ENCODE peak calls at places on chromosome 10, in nine cellular contexts. H is fibroblast of lung; M is WERI-Rb-1; C is HCT116; D is lung; B is aorta; W is CD8-positive, alpha-beta T cell; K is lower lobe of right lung; J is OCI-LY7. F is an unnamed sample.

GRCh38 chr10:77836299-77836820 is 90.2 kb downstream of the DLG5 start:
- DNase-seq in H (no peak), M (no peak), C (no peak), D (peak; percentile 57), B (no peak), W (peak; percentile 72), K (peak; percentile 74), J (peak; percentile 75), F (peak; percentile 86)

GRCh38 chr10:23203369-23204325 is 11.5 kb downstream of the PTF1A start:
- DNase-seq in H (no peak), M (no peak), C (no peak), D (no peak), B (no peak), W (no peak), K (no peak), J (no peak), F (no peak)

GRCh38 chr10:97903128-97904025 is 53.7 kb downstream of the GOLGA7B start:
- DNase-seq in H (no peak), M (peak; percentile 40), C (no peak), D (no peak), B (peak; percentile 28), W (no peak), K (peak; percentile 18), J (no peak), F (no peak)

GRCh38 chr10:80171248-80171660 is 34.1 kb downstream of the ANXA11 start:
- DNase-seq in H (no peak), M (no peak), C (no peak), D (peak; percentile 64), B (no peak), W (no peak), K (peak; percentile 77), J (no peak), F (no peak)

GRCh38 chr10:124325998-124326636 is 92.6 kb downstream of the OAT start:
- DNase-seq in H (no peak), M (no peak), C (no peak), D (no peak), B (no peak), W (peak; percentile 29), K (no peak), J (no peak), F (no peak)

GRCh38 chr10:10677479-10677878 is 340.2 kb upstream of the CELF2 start:
- DNase-seq in H (peak; percentile 52), M (peak; percentile 66), C (no peak), D (peak; percentile 65), B (peak; percentile 83), W (no peak), K (peak; percentile 62), J (peak; percentile 39), F (peak; percentile 56)

GRCh38 chr10:132900211-132900756 is 42.1 kb downstream of the CFAP46 start:
- DNase-seq in H (no peak), M (no peak), C (no peak), D (no peak), B (peak; percentile 51), W (no peak), K (peak; percentile 24), J (no peak), F (no peak)

GRCh38 chr10:77189056-77189455 is 448.6 kb downstream of the KCNMA1 start:
- DNase-seq in H (no peak), M (peak; percentile 78), C (no peak), D (no peak), B (no peak), W (no peak), K (no peak), J (no peak), F (no peak)

GRCh38 chr10:8061274-8062211 is 7.1 kb downstream of the GATA3 start:
- DNase-seq in H (peak; percentile 66), M (no peak), C (no peak), D (no peak), B (no peak), W (peak; percentile 76), K (no peak), J (no peak), F (no peak)

GRCh38 chr10:11150255-11150731 is 132.6 kb downstream of the CELF2 start:
- DNase-seq in H (no peak), M (no peak), C (no peak), D (no peak), B (no peak), W (peak; percentile 55), K (no peak), J (no peak), F (no peak)

GRCh38 chr10:35372329-35372728 is 36.0 kb downstream of the CCNY start:
- DNase-seq in H (peak; percentile 88), M (no peak), C (no peak), D (peak; percentile 48), B (no peak), W (no peak), K (peak; percentile 51), J (no peak), F (peak; percentile 53)

GRCh38 chr10:49691588-49691987 is 12.1 kb downstream of the C10orf53 start:
- DNase-seq in H (no peak), M (no peak), C (no peak), D (no peak), B (no peak), W (no peak), K (no peak), J (no peak), F (no peak)

GRCh38 chr10:77784856-77785255 is 141.7 kb downstream of the DLG5 start:
- DNase-seq in H (peak; percentile 95), M (no peak), C (no peak), D (no peak), B (no peak), W (no peak), K (no peak), J (no peak), F (no peak)

GRCh38 chr10:36172054-36172531 is 530.0 kb upstream of the FZD8 start:
- DNase-seq in H (peak; percentile 72), M (no peak), C (no peak), D (no peak), B (no peak), W (no peak), K (no peak), J (no peak), F (no peak)

DNA sequence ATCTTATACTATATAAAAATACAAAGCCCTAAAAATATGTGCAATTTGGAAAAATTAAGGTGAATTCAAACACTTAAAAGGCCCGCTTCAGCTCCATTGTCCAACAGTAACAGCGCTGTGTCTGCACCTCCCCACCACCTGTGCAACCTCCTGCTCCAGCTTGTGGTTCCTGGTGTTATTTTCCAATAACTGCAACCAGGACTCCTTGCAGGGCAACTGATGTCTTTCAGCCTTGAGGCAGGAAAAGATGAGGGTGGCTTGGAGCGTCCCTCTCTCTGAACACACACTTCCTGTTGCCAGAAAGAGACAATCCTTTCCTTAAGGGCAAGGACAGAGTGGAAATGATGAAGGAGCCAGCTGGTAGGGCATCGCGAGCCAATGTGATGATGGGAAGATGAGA is 336.0 kb downstream of the GLRX3 start:
- DNase-seq in H (no peak), M (no peak), C (no peak), D (no peak), B (no peak), W (no peak), K (no peak), J (no peak), F (no peak)
- H3K9me3 ChIP-seq in H (no peaks in the 10 kb centered on the region), M (no peaks in the 10 kb centered on the region), C (no peaks in the 10 kb centered on the region), D (no peaks in the 10 kb centered on the region), B (peaks cover 2% of the 10 kb centered on the region), W (no peaks in the 10 kb centered on the region), K (no peaks in the 10 kb centered on the region), J (no peaks in the 10 kb centered on the region), F (no peaks in the 10 kb centered on the region)

DNA sequence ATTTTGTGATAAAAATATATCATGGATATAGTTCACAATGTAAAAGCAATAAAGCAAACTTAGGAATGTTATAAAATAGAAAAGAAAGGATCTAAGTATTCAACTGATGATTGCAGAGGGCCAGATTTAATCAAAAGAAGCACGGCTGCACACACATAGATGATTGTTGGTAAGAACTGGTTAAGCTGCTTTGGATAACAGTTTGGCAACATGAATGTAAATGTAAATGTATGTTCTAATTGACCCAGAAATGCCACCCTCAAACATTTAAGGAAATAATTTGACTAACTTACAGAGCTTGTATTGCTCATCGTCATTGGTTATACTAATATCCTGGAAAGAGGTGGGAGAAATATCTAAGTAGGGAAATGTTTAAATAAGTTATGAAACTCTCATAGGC is 13.1 kb downstream of the ZNF485 start:
- DNase-seq in H (no peak), M (no peak), C (no peak), D (no peak), B (no peak), W (no peak), K (no peak), J (no peak), F (no peak)
- H3K9me3 ChIP-seq in H (no peaks in the 10 kb centered on the region), M (peaks cover 6% of the 10 kb centered on the region), C (peaks cover 33% of the 10 kb centered on the region), D (peaks cover 7% of the 10 kb centered on the region), B (peaks cover 9% of the 10 kb centered on the region), W (peaks cover 15% of the 10 kb centered on the region), K (peaks cover 37% of the 10 kb centered on the region), J (peaks cover 27% of the 10 kb centered on the region), F (peaks cover 7% of the 10 kb centered on the region)

DNA sequence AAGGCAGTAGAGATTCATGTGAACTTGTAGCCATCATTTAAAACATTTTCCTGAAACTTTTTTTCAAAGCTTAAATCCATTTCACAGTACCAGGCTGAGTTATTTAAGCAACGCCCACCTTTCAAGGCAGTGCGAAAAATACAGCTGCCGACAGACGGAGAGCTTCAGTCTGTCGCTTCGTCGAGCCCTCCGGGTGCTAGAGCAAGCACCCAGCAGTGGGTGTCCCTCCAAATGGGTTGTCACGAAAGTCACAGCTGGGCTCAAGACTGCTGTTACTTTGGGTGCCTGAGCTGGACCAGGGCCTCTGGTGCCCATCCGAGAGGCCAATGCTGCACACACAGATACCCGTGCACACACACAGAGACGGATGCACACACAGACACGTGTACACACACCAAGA is 135.6 kb downstream of the TCERG1L start:
- DNase-seq in H (no peak), M (no peak), C (no peak), D (no peak), B (no peak), W (no peak), K (no peak), J (no peak), F (peak; percentile 10)
- H3K9me3 ChIP-seq in H (peaks cover 6% of the 10 kb centered on the region), M (no peaks in the 10 kb centered on the region), C (no peaks in the 10 kb centered on the region), D (no peaks in the 10 kb centered on the region), B (no peaks in the 10 kb centered on the region), W (no peaks in the 10 kb centered on the region), K (no peaks in the 10 kb centered on the region), J (peaks cover 12% of the 10 kb centered on the region), F (no peaks in the 10 kb centered on the region)

GRCh38 chr10:96170212-96170611 is 40.1 kb downstream of the ZNF518A start:
- DNase-seq in H (no peak), M (no peak), C (no peak), D (no peak), B (no peak), W (no peak), K (no peak), J (no peak), F (no peak)

GRCh38 chr10:96165726-96166125 is 35.6 kb downstream of the ZNF518A start:
- DNase-seq in H (no peak), M (no peak), C (no peak), D (no peak), B (no peak), W (no peak), K (no peak), J (no peak), F (no peak)

GRCh38 chr10:96172666-96173065 is 42.6 kb downstream of the ZNF518A start:
- DNase-seq in H (no peak), M (no peak), C (no peak), D (no peak), B (no peak), W (no peak), K (no peak), J (no peak), F (no peak)

DNA sequence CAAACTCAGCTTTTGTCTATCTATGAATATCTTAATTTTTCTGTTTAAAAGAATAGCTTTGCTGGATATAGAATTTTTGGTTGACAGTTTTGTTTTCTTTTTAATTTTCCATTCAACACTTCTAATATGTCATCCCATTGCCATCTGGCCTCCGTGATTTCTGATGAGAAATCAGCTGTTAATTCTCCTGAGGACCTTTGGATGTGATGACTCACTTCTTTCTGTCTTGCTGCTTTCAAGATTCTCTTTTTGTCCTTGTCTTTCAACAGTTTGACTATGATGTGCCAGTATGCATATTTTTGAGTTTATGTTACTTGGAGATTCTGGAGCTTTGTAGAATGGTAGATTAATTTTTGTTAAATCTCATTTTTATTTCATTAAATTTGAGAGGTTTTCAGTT is 38.4 kb downstream of the ZNF518A start:
- DNase-seq in H (no peak), M (no peak), C (no peak), D (no peak), B (no peak), W (no peak), K (no peak), J (no peak), F (no peak)
- H3K9me3 ChIP-seq in H (no peaks in the 10 kb centered on the region), M (no peaks in the 10 kb centered on the region), C (peaks cover 5% of the 10 kb centered on the region), D (peaks cover 3% of the 10 kb centered on the region), B (peaks cover 4% of the 10 kb centered on the region), W (peaks cover 10% of the 10 kb centered on the region), K (peaks cover 43% of the 10 kb centered on the region), J (peaks cover 25% of the 10 kb centered on the region), F (peaks cover 4% of the 10 kb centered on the region)